ENCODE peak calls at places on chromosomes 5 and 9, in ten cellular contexts. One of them, this sample, is unnamed.

GRCh38 chr5:172802585-172803176 is 31.4 kb upstream of the ERGIC1 start:
- DNase-seq in posterior vena cava: no peak
- DNase-seq in PC-3: peak
- DNase-seq in non-pigmented ciliary epithelial cell: no peak
- DNase-seq in Panc1: no peak
- DNase-seq in stimulated activated CD4-positive, alpha-beta T cell treated with anti-CD3 and anti-CD28 coated beads, Interleukin-1b, Interleukin-23, amount 100 ng/mL, for 24 hours: no peak
- DNase-seq in T47D: no peak
- DNase-seq in RWPE1: no peak
- DNase-seq in iris pigment epithelial cell: peak
- DNase-seq in bronchial epithelial cell: peak
- DNase-seq in this sample: peak

GRCh38 chr9:14278291-14278721 is 35.6 kb downstream of the NFIB start:
- DNase-seq in posterior vena cava: no peak
- DNase-seq in PC-3: peak
- DNase-seq in non-pigmented ciliary epithelial cell: peak
- DNase-seq in Panc1: no peak
- DNase-seq in stimulated activated CD4-positive, alpha-beta T cell treated with anti-CD3 and anti-CD28 coated beads, Interleukin-1b, Interleukin-23, amount 100 ng/mL, for 24 hours: no peak
- DNase-seq in T47D: no peak
- DNase-seq in RWPE1: peak
- DNase-seq in iris pigment epithelial cell: peak
- DNase-seq in bronchial epithelial cell: peak
- DNase-seq in this sample: no peak

GRCh38 chr9:79663299-79663698 is 91.5 kb downstream of the TLE4 start:
- DNase-seq in posterior vena cava: no peak
- DNase-seq in PC-3: no peak
- DNase-seq in non-pigmented ciliary epithelial cell: no peak
- DNase-seq in Panc1: no peak
- DNase-seq in stimulated activated CD4-positive, alpha-beta T cell treated with anti-CD3 and anti-CD28 coated beads, Interleukin-1b, Interleukin-23, amount 100 ng/mL, for 24 hours: no peak
- DNase-seq in T47D: no peak
- DNase-seq in RWPE1: no peak
- DNase-seq in iris pigment epithelial cell: no peak
- DNase-seq in bronchial epithelial cell: no peak
- DNase-seq in this sample: no peak

GRCh38 chr5:122362361-122362760 is 50.3 kb downstream of the SNCAIP start:
- DNase-seq in posterior vena cava: no peak
- DNase-seq in PC-3: no peak
- DNase-seq in non-pigmented ciliary epithelial cell: peak
- DNase-seq in Panc1: no peak
- DNase-seq in stimulated activated CD4-positive, alpha-beta T cell treated with anti-CD3 and anti-CD28 coated beads, Interleukin-1b, Interleukin-23, amount 100 ng/mL, for 24 hours: no peak
- DNase-seq in T47D: no peak
- DNase-seq in RWPE1: no peak
- DNase-seq in iris pigment epithelial cell: no peak
- DNase-seq in bronchial epithelial cell: no peak
- DNase-seq in this sample: no peak

GRCh38 chr9:23683476-23684095 is 142.5 kb downstream of the ELAVL2 start:
- DNase-seq in posterior vena cava: no peak
- DNase-seq in PC-3: no peak
- DNase-seq in non-pigmented ciliary epithelial cell: no peak
- DNase-seq in Panc1: no peak
- DNase-seq in stimulated activated CD4-positive, alpha-beta T cell treated with anti-CD3 and anti-CD28 coated beads, Interleukin-1b, Interleukin-23, amount 100 ng/mL, for 24 hours: no peak
- DNase-seq in T47D: no peak
- DNase-seq in RWPE1: no peak
- DNase-seq in iris pigment epithelial cell: no peak
- DNase-seq in bronchial epithelial cell: no peak
- DNase-seq in this sample: no peak

GRCh38 chr9:121824651-121825480 is 173.4 kb downstream of the DAB2IP start:
- DNase-seq in posterior vena cava: peak
- DNase-seq in PC-3: peak
- DNase-seq in non-pigmented ciliary epithelial cell: no peak
- DNase-seq in Panc1: no peak
- DNase-seq in stimulated activated CD4-positive, alpha-beta T cell treated with anti-CD3 and anti-CD28 coated beads, Interleukin-1b, Interleukin-23, amount 100 ng/mL, for 24 hours: no peak
- DNase-seq in T47D: no peak
- DNase-seq in RWPE1: no peak
- DNase-seq in iris pigment epithelial cell: no peak
- DNase-seq in bronchial epithelial cell: no peak
- DNase-seq in this sample: peak

GRCh38 chr5:31854625-31855526 is 215.9 kb downstream of the PDZD2 start:
- DNase-seq in posterior vena cava: no peak
- DNase-seq in PC-3: peak
- DNase-seq in non-pigmented ciliary epithelial cell: no peak
- DNase-seq in Panc1: no peak
- DNase-seq in stimulated activated CD4-positive, alpha-beta T cell treated with anti-CD3 and anti-CD28 coated beads, Interleukin-1b, Interleukin-23, amount 100 ng/mL, for 24 hours: no peak
- DNase-seq in T47D: peak
- DNase-seq in RWPE1: peak
- DNase-seq in iris pigment epithelial cell: peak
- DNase-seq in bronchial epithelial cell: peak
- DNase-seq in this sample: no peak

GRCh38 chr5:87081511-87082372 is 185.9 kb upstream of the RASA1 start:
- DNase-seq in posterior vena cava: no peak
- DNase-seq in PC-3: no peak
- DNase-seq in non-pigmented ciliary epithelial cell: no peak
- DNase-seq in Panc1: no peak
- DNase-seq in stimulated activated CD4-positive, alpha-beta T cell treated with anti-CD3 and anti-CD28 coated beads, Interleukin-1b, Interleukin-23, amount 100 ng/mL, for 24 hours: no peak
- DNase-seq in T47D: no peak
- DNase-seq in RWPE1: no peak
- DNase-seq in iris pigment epithelial cell: no peak
- DNase-seq in bronchial epithelial cell: no peak
- DNase-seq in this sample: peak

GRCh38 chr5:97658116-97658900 is 475.3 kb upstream of the RIOK2 start:
- DNase-seq in posterior vena cava: no peak
- DNase-seq in PC-3: peak
- DNase-seq in non-pigmented ciliary epithelial cell: no peak
- DNase-seq in Panc1: no peak
- DNase-seq in stimulated activated CD4-positive, alpha-beta T cell treated with anti-CD3 and anti-CD28 coated beads, Interleukin-1b, Interleukin-23, amount 100 ng/mL, for 24 hours: no peak
- DNase-seq in T47D: no peak
- DNase-seq in RWPE1: peak
- DNase-seq in iris pigment epithelial cell: no peak
- DNase-seq in bronchial epithelial cell: peak
- DNase-seq in this sample: no peak

GRCh38 chr5:173597304-173597703 is 19.1 kb downstream of the BOD1 start:
- DNase-seq in posterior vena cava: no peak
- DNase-seq in PC-3: no peak
- DNase-seq in non-pigmented ciliary epithelial cell: no peak
- DNase-seq in Panc1: no peak
- DNase-seq in stimulated activated CD4-positive, alpha-beta T cell treated with anti-CD3 and anti-CD28 coated beads, Interleukin-1b, Interleukin-23, amount 100 ng/mL, for 24 hours: no peak
- DNase-seq in T47D: no peak
- DNase-seq in RWPE1: no peak
- DNase-seq in iris pigment epithelial cell: no peak
- DNase-seq in bronchial epithelial cell: no peak
- DNase-seq in this sample: no peak

GRCh38 chr9:136619742-136620440 is 42.8 kb upstream of the EGFL7 start:
- DNase-seq in posterior vena cava: peak
- DNase-seq in PC-3: no peak
- DNase-seq in non-pigmented ciliary epithelial cell: no peak
- DNase-seq in Panc1: no peak
- DNase-seq in stimulated activated CD4-positive, alpha-beta T cell treated with anti-CD3 and anti-CD28 coated beads, Interleukin-1b, Interleukin-23, amount 100 ng/mL, for 24 hours: no peak
- DNase-seq in T47D: no peak
- DNase-seq in RWPE1: no peak
- DNase-seq in iris pigment epithelial cell: peak
- DNase-seq in bronchial epithelial cell: no peak
- DNase-seq in this sample: peak

GRCh38 chr5:136038635-136039034 is 9.8 kb downstream of the TGFBI start:
- DNase-seq in posterior vena cava: no peak
- DNase-seq in PC-3: no peak
- DNase-seq in non-pigmented ciliary epithelial cell: no peak
- DNase-seq in Panc1: no peak
- DNase-seq in stimulated activated CD4-positive, alpha-beta T cell treated with anti-CD3 and anti-CD28 coated beads, Interleukin-1b, Interleukin-23, amount 100 ng/mL, for 24 hours: no peak
- DNase-seq in T47D: no peak
- DNase-seq in RWPE1: no peak
- DNase-seq in iris pigment epithelial cell: peak
- DNase-seq in bronchial epithelial cell: no peak
- DNase-seq in this sample: no peak

GRCh38 chr9:36499156-36499886 is 73.4 kb upstream of the MELK start:
- DNase-seq in posterior vena cava: no peak
- DNase-seq in PC-3: no peak
- DNase-seq in non-pigmented ciliary epithelial cell: no peak
- DNase-seq in Panc1: no peak
- DNase-seq in stimulated activated CD4-positive, alpha-beta T cell treated with anti-CD3 and anti-CD28 coated beads, Interleukin-1b, Interleukin-23, amount 100 ng/mL, for 24 hours: no peak
- DNase-seq in T47D: no peak
- DNase-seq in RWPE1: no peak
- DNase-seq in iris pigment epithelial cell: no peak
- DNase-seq in bronchial epithelial cell: no peak
- DNase-seq in this sample: no peak

GRCh38 chr9:35912791-35913400 is 3.6 kb downstream of the SPAAR start:
- DNase-seq in posterior vena cava: peak
- DNase-seq in PC-3: no peak
- DNase-seq in non-pigmented ciliary epithelial cell: no peak
- DNase-seq in Panc1: no peak
- DNase-seq in stimulated activated CD4-positive, alpha-beta T cell treated with anti-CD3 and anti-CD28 coated beads, Interleukin-1b, Interleukin-23, amount 100 ng/mL, for 24 hours: no peak
- DNase-seq in T47D: no peak
- DNase-seq in RWPE1: no peak
- DNase-seq in iris pigment epithelial cell: no peak
- DNase-seq in bronchial epithelial cell: no peak
- DNase-seq in this sample: no peak

GRCh38 chr9:3507395-3508077 is 18.3 kb downstream of the RFX3 start:
- DNase-seq in posterior vena cava: no peak
- DNase-seq in PC-3: no peak
- DNase-seq in non-pigmented ciliary epithelial cell: no peak
- DNase-seq in Panc1: no peak
- DNase-seq in stimulated activated CD4-positive, alpha-beta T cell treated with anti-CD3 and anti-CD28 coated beads, Interleukin-1b, Interleukin-23, amount 100 ng/mL, for 24 hours: no peak
- DNase-seq in T47D: no peak
- DNase-seq in RWPE1: no peak
- DNase-seq in iris pigment epithelial cell: no peak
- DNase-seq in bronchial epithelial cell: no peak
- DNase-seq in this sample: peak

GRCh38 chr5:146623657-146624056 is 107.7 kb upstream of the GPR151 start:
- DNase-seq in posterior vena cava: no peak
- DNase-seq in PC-3: no peak
- DNase-seq in non-pigmented ciliary epithelial cell: no peak
- DNase-seq in Panc1: no peak
- DNase-seq in stimulated activated CD4-positive, alpha-beta T cell treated with anti-CD3 and anti-CD28 coated beads, Interleukin-1b, Interleukin-23, amount 100 ng/mL, for 24 hours: no peak
- DNase-seq in T47D: no peak
- DNase-seq in RWPE1: no peak
- DNase-seq in iris pigment epithelial cell: no peak
- DNase-seq in bronchial epithelial cell: no peak
- DNase-seq in this sample: no peak

GRCh38 chr5:91098581-91098980 is 284.5 kb downstream of the ARRDC3 start:
- DNase-seq in posterior vena cava: no peak
- DNase-seq in PC-3: no peak
- DNase-seq in non-pigmented ciliary epithelial cell: no peak
- DNase-seq in Panc1: no peak
- DNase-seq in stimulated activated CD4-positive, alpha-beta T cell treated with anti-CD3 and anti-CD28 coated beads, Interleukin-1b, Interleukin-23, amount 100 ng/mL, for 24 hours: no peak
- DNase-seq in T47D: no peak
- DNase-seq in RWPE1: no peak
- DNase-seq in iris pigment epithelial cell: no peak
- DNase-seq in bronchial epithelial cell: no peak
- DNase-seq in this sample: no peak

GRCh38 chr9:24333629-24334028 is 212.1 kb downstream of the IZUMO3 start:
- DNase-seq in posterior vena cava: no peak
- DNase-seq in PC-3: no peak
- DNase-seq in non-pigmented ciliary epithelial cell: no peak
- DNase-seq in Panc1: no peak
- DNase-seq in stimulated activated CD4-positive, alpha-beta T cell treated with anti-CD3 and anti-CD28 coated beads, Interleukin-1b, Interleukin-23, amount 100 ng/mL, for 24 hours: no peak
- DNase-seq in T47D: peak
- DNase-seq in RWPE1: peak
- DNase-seq in iris pigment epithelial cell: no peak
- DNase-seq in bronchial epithelial cell: no peak
- DNase-seq in this sample: peak

GRCh38 chr5:78264600-78264999 is 29.9 kb downstream of the AP3B1 start:
- DNase-seq in posterior vena cava: no peak
- DNase-seq in PC-3: no peak
- DNase-seq in non-pigmented ciliary epithelial cell: no peak
- DNase-seq in Panc1: no peak
- DNase-seq in stimulated activated CD4-positive, alpha-beta T cell treated with anti-CD3 and anti-CD28 coated beads, Interleukin-1b, Interleukin-23, amount 100 ng/mL, for 24 hours: no peak
- DNase-seq in T47D: no peak
- DNase-seq in RWPE1: no peak
- DNase-seq in iris pigment epithelial cell: no peak
- DNase-seq in bronchial epithelial cell: no peak
- DNase-seq in this sample: no peak

GRCh38 chr5:171914939-171915338 is 91.5 kb downstream of the FBXW11 start:
- DNase-seq in posterior vena cava: no peak
- DNase-seq in PC-3: no peak
- DNase-seq in non-pigmented ciliary epithelial cell: no peak
- DNase-seq in Panc1: no peak
- DNase-seq in stimulated activated CD4-positive, alpha-beta T cell treated with anti-CD3 and anti-CD28 coated beads, Interleukin-1b, Interleukin-23, amount 100 ng/mL, for 24 hours: no peak
- DNase-seq in T47D: no peak
- DNase-seq in RWPE1: no peak
- DNase-seq in iris pigment epithelial cell: no peak
- DNase-seq in bronchial epithelial cell: no peak
- DNase-seq in this sample: no peak

GRCh38 chr9:86282077-86282978 is at the start of gene ISCA1:
- DNase-seq in posterior vena cava: peak
- DNase-seq in PC-3: peak
- DNase-seq in non-pigmented ciliary epithelial cell: no peak
- DNase-seq in Panc1: no peak
- DNase-seq in stimulated activated CD4-positive, alpha-beta T cell treated with anti-CD3 and anti-CD28 coated beads, Interleukin-1b, Interleukin-23, amount 100 ng/mL, for 24 hours: peak
- DNase-seq in T47D: peak
- DNase-seq in RWPE1: peak
- DNase-seq in iris pigment epithelial cell: peak
- DNase-seq in bronchial epithelial cell: peak
- DNase-seq in this sample: peak

GRCh38 chr9:14419302-14419937 is 105.5 kb upstream of the NFIB start:
- DNase-seq in posterior vena cava: no peak
- DNase-seq in PC-3: no peak
- DNase-seq in non-pigmented ciliary epithelial cell: no peak
- DNase-seq in Panc1: no peak
- DNase-seq in stimulated activated CD4-positive, alpha-beta T cell treated with anti-CD3 and anti-CD28 coated beads, Interleukin-1b, Interleukin-23, amount 100 ng/mL, for 24 hours: no peak
- DNase-seq in T47D: no peak
- DNase-seq in RWPE1: no peak
- DNase-seq in iris pigment epithelial cell: no peak
- DNase-seq in bronchial epithelial cell: no peak
- DNase-seq in this sample: no peak

GRCh38 chr5:145484195-145484594 is 350.9 kb downstream of the PRELID2 start:
- DNase-seq in posterior vena cava: no peak
- DNase-seq in PC-3: peak
- DNase-seq in non-pigmented ciliary epithelial cell: peak
- DNase-seq in Panc1: no peak
- DNase-seq in stimulated activated CD4-positive, alpha-beta T cell treated with anti-CD3 and anti-CD28 coated beads, Interleukin-1b, Interleukin-23, amount 100 ng/mL, for 24 hours: no peak
- DNase-seq in T47D: no peak
- DNase-seq in RWPE1: peak
- DNase-seq in iris pigment epithelial cell: peak
- DNase-seq in bronchial epithelial cell: peak
- DNase-seq in this sample: no peak

GRCh38 chr5:56244676-56245075 is 11.5 kb upstream of the ANKRD55 start:
- DNase-seq in posterior vena cava: no peak
- DNase-seq in PC-3: no peak
- DNase-seq in non-pigmented ciliary epithelial cell: no peak
- DNase-seq in Panc1: no peak
- DNase-seq in stimulated activated CD4-positive, alpha-beta T cell treated with anti-CD3 and anti-CD28 coated beads, Interleukin-1b, Interleukin-23, amount 100 ng/mL, for 24 hours: no peak
- DNase-seq in T47D: no peak
- DNase-seq in RWPE1: no peak
- DNase-seq in iris pigment epithelial cell: peak
- DNase-seq in bronchial epithelial cell: no peak
- DNase-seq in this sample: no peak

GRCh38 chr9:87543251-87543650 is 45.6 kb downstream of the DAPK1 start:
- DNase-seq in posterior vena cava: no peak
- DNase-seq in PC-3: no peak
- DNase-seq in non-pigmented ciliary epithelial cell: no peak
- DNase-seq in Panc1: no peak
- DNase-seq in stimulated activated CD4-positive, alpha-beta T cell treated with anti-CD3 and anti-CD28 coated beads, Interleukin-1b, Interleukin-23, amount 100 ng/mL, for 24 hours: no peak
- DNase-seq in T47D: no peak
- DNase-seq in RWPE1: no peak
- DNase-seq in iris pigment epithelial cell: peak
- DNase-seq in bronchial epithelial cell: peak
- DNase-seq in this sample: no peak

GRCh38 chr5:158126442-158127399 is 267.8 kb upstream of the CLINT1 start:
- DNase-seq in posterior vena cava: no peak
- DNase-seq in PC-3: no peak
- DNase-seq in non-pigmented ciliary epithelial cell: no peak
- DNase-seq in Panc1: no peak
- DNase-seq in stimulated activated CD4-positive, alpha-beta T cell treated with anti-CD3 and anti-CD28 coated beads, Interleukin-1b, Interleukin-23, amount 100 ng/mL, for 24 hours: no peak
- DNase-seq in T47D: no peak
- DNase-seq in RWPE1: no peak
- DNase-seq in iris pigment epithelial cell: no peak
- DNase-seq in bronchial epithelial cell: no peak
- DNase-seq in this sample: no peak

GRCh38 chr5:21236104-21236503 is 1248.1 kb upstream of the CDH18 start:
- DNase-seq in posterior vena cava: no peak
- DNase-seq in PC-3: peak
- DNase-seq in non-pigmented ciliary epithelial cell: no peak
- DNase-seq in Panc1: no peak
- DNase-seq in stimulated activated CD4-positive, alpha-beta T cell treated with anti-CD3 and anti-CD28 coated beads, Interleukin-1b, Interleukin-23, amount 100 ng/mL, for 24 hours: no peak
- DNase-seq in T47D: no peak
- DNase-seq in RWPE1: no peak
- DNase-seq in iris pigment epithelial cell: no peak
- DNase-seq in bronchial epithelial cell: peak
- DNase-seq in this sample: no peak

GRCh38 chr9:75775173-75775572 is 115.3 kb upstream of the PCSK5 start:
- DNase-seq in posterior vena cava: no peak
- DNase-seq in PC-3: no peak
- DNase-seq in non-pigmented ciliary epithelial cell: no peak
- DNase-seq in Panc1: no peak
- DNase-seq in stimulated activated CD4-positive, alpha-beta T cell treated with anti-CD3 and anti-CD28 coated beads, Interleukin-1b, Interleukin-23, amount 100 ng/mL, for 24 hours: no peak
- DNase-seq in T47D: no peak
- DNase-seq in RWPE1: no peak
- DNase-seq in iris pigment epithelial cell: no peak
- DNase-seq in bronchial epithelial cell: no peak
- DNase-seq in this sample: no peak

This sample was measured in NB4.